ENCODE peak calls at places on chromosomes 12 and 14, in eight cellular contexts. V, T, B, E, H, M, O and D are unnamed samples.

GRCh38 chr12:6158749-6159148 is 34.3 kb upstream of the VWF start:
- DNase-seq in E (no peak), M (no peak), T (no peak), B (no peak), O (no peak), V (no peak), H (no peak), D (no peak)

GRCh38 chr12:70177637-70178036 is 65.6 kb upstream of the CNOT2 start:
- DNase-seq in V (no peak), T (no peak), E (no peak), B (no peak), M (no peak), O (no peak), H (no peak), D (no peak)

GRCh38 chr12:107244584-107244983 is 151.2 kb upstream of the CRY1 start:
- DNase-seq in V (no peak), M (no peak), T (no peak), O (no peak), E (no peak), H (no peak), B (no peak), D (no peak)

GRCh38 chr14:64960762-64961276 is 11.3 kb downstream of the RAB15 start:
- DNase-seq in E (no peak), M (peak; percentile 76), H (no peak), B (no peak), V (no peak), T (no peak), O (no peak), D (no peak)

GRCh38 chr14:74682169-74682952 is 30.5 kb downstream of the AREL1 start:
- DNase-seq in H (no peak), M (no peak), B (peak; percentile 30), E (no peak), V (no peak), T (no peak), O (no peak), D (no peak)

GRCh38 chr14:52827426-52827825 is 36.0 kb upstream of the GNPNAT1 start:
- DNase-seq in H (no peak), T (no peak), B (no peak), E (no peak), M (no peak), V (no peak), O (no peak), D (no peak)

GRCh38 chr12:90305379-90305778 is 596.7 kb upstream of the ATP2B1 start:
- DNase-seq in B (no peak), E (no peak), M (peak; percentile 39), O (no peak), V (no peak), H (no peak), T (no peak), D (no peak)

GRCh38 chr14:59464651-59465569 is at the start of gene GPR135:
- DNase-seq in E (peak; percentile 58), T (peak; percentile 77), V (peak; percentile 15), H (peak; percentile 83), O (peak; percentile 46), M (peak; percentile 75), B (peak; percentile 64), D (peak; percentile 62)

GRCh38 chr14:57549765-57550420 is 56.2 kb upstream of the CCDC198 start:
- DNase-seq in B (no peak), T (no peak), V (no peak), O (no peak), E (no peak), H (no peak), M (no peak), D (no peak)

GRCh38 chr14:74793506-74794155 is 30.5 kb downstream of the YLPM1 start:
- DNase-seq in E (no peak), H (no peak), V (no peak), T (no peak), O (no peak), B (no peak), M (no peak), D (no peak)

GRCh38 chr14:87901196-87901595 is 91.8 kb downstream of the GALC start:
- DNase-seq in V (no peak), H (no peak), E (no peak), O (no peak), B (no peak), T (no peak), M (no peak), D (no peak)

GRCh38 chr12:116121453-116121871 is 156.0 kb downstream of the MED13L start:
- DNase-seq in M (no peak), E (no peak), V (no peak), B (no peak), H (no peak), O (no peak), T (no peak), D (no peak)

GRCh38 chr14:24103451-24103850 is 9.3 kb downstream of the PCK2 start:
- DNase-seq in V (no peak), H (no peak), E (no peak), B (no peak), M (no peak), T (no peak), O (no peak), D (no peak)

GRCh38 chr14:41743140-41743539 is 136.5 kb downstream of the LRFN5 start:
- DNase-seq in O (no peak), V (no peak), B (no peak), T (no peak), H (no peak), M (no peak), E (no peak), D (no peak)

GRCh38 chr12:29316772-29317171 is 64.2 kb downstream of the ERGIC2 start:
- DNase-seq in B (no peak), E (no peak), H (no peak), T (peak; percentile 22), O (no peak), V (no peak), M (peak; percentile 69), D (no peak)

GRCh38 chr12:53057816-53058500 is 8.1 kb downstream of the TNS2 start:
- DNase-seq in E (no peak), O (no peak), T (peak; percentile 12), V (no peak), B (no peak), H (no peak), M (no peak), D (no peak)

GRCh38 chr12:96303656-96304055 is 96.6 kb downstream of the CDK17 start:
- DNase-seq in B (no peak), E (no peak), V (no peak), H (no peak), O (no peak), T (no peak), M (no peak), D (no peak)

GRCh38 chr12:55931780-55932545 is 1.0 kb downstream of the DGKA start:
- DNase-seq in T (peak; percentile 58), B (peak; percentile 46), M (peak; percentile 70), H (peak; percentile 83), E (peak; percentile 45), O (no peak), V (peak; percentile 8), D (no peak)

GRCh38 chr12:72282721-72283120 is 10.6 kb downstream of the TRHDE start:
- DNase-seq in O (no peak), T (no peak), E (no peak), V (no peak), H (no peak), M (no peak), B (no peak), D (no peak)

GRCh38 chr14:24941719-24942118 is 108.2 kb downstream of the STXBP6 start:
- DNase-seq in B (no peak), O (no peak), E (peak; percentile 58), M (no peak), H (no peak), V (peak; percentile 77), T (no peak), D (peak; percentile 50)

GRCh38 chr14:102187044-102187443 is 47.3 kb downstream of the WDR20 start:
- DNase-seq in E (no peak), T (no peak), M (no peak), O (no peak), V (no peak), H (no peak), B (no peak), D (no peak)

GRCh38 chr12:79782197-79782890 is 91.6 kb upstream of the PAWR start:
- DNase-seq in V (no peak), O (no peak), M (no peak), T (no peak), E (no peak), H (no peak), B (no peak), D (no peak)

GRCh38 chr12:14619731-14620501 is 52.2 kb upstream of the PLBD1 start:
- DNase-seq in H (no peak), B (no peak), V (no peak), O (no peak), E (no peak), M (no peak), T (no peak), D (no peak)

GRCh38 chr12:5898874-5899273 is 46.2 kb downstream of the ANO2 start:
- DNase-seq in T (no peak), O (no peak), H (no peak), B (no peak), V (no peak), M (peak; percentile 63), E (no peak), D (no peak)

GRCh38 chr12:121803861-121804416 is at the start of gene SETD1B:
- DNase-seq in M (no peak), B (peak; percentile 57), H (peak; percentile 82), T (peak; percentile 58), V (peak; percentile 13), E (peak; percentile 77), O (no peak), D (no peak)

GRCh38 chr12:76226397-76226796 is 121.8 kb downstream of the BBS10 start:
- DNase-seq in T (no peak), M (no peak), V (no peak), B (no peak), E (no peak), O (no peak), H (no peak), D (no peak)

GRCh38 chr14:76761849-76762616 is 765 bp downstream of the VASH1 start:
- DNase-seq in T (no peak), E (no peak), O (no peak), B (peak; percentile 58), H (peak; percentile 78), M (peak; percentile 23), V (no peak), D (no peak)

GRCh38 chr14:63895510-63895909 is 42.7 kb downstream of the SYNE2 start:
- DNase-seq in V (peak; percentile 12), E (no peak), H (no peak), M (no peak), O (no peak), B (no peak), T (no peak), D (no peak)

GRCh38 chr12:56282030-56282429 is 15.3 kb downstream of the COQ10A start:
- DNase-seq in O (no peak), V (no peak), H (no peak), B (no peak), E (no peak), T (no peak), M (no peak), D (no peak)

GRCh38 chr12:45475594-45475993 is 253.9 kb upstream of the ARID2 start:
- DNase-seq in E (peak; percentile 18), B (no peak), V (no peak), T (no peak), M (no peak), O (no peak), H (no peak), D (no peak)

GRCh38 chr12:93199831-93200236 is 177.9 kb upstream of the NUDT4 start:
- DNase-seq in V (no peak), O (no peak), E (peak; percentile 33), T (no peak), B (no peak), M (no peak), H (no peak), D (no peak)

GRCh38 chr14:104517426-104517825 is 62.1 kb upstream of the C14orf180 start:
- DNase-seq in B (no peak), H (no peak), V (no peak), T (no peak), E (no peak), O (no peak), M (no peak), D (no peak)

GRCh38 chr12:104605685-104606084 is 148.9 kb downstream of the CHST11 start:
- DNase-seq in M (peak; percentile 80), H (peak; percentile 68), O (peak; percentile 83), E (no peak), B (no peak), T (peak; percentile 70), V (no peak), D (no peak)

GRCh38 chr12:29226621-29227020 is 77.5 kb downstream of the FAR2 start:
- DNase-seq in V (no peak), T (no peak), H (no peak), O (no peak), M (no peak), B (no peak), E (no peak), D (no peak)